ENCODE peak calls at places on chromosomes 13 and 19, in seven cellular contexts. Q is cardiac muscle cell, G is mucosa of descending colon, A is fibroblast of mammary gland, H is mammary epithelial cell, U is lung, M is left ventricle myocardium inferior. L is an unnamed sample.

GRCh38 chr19:23203841-23204344 is 46.3 kb downstream of the ZNF724 start:
- DNase-seq in Q (peak), G (no peak), A (peak), H (no peak), U (no peak), M (peak), L (no peak)

GRCh38 chr13:112150352-112150751 is 83.4 kb downstream of the SOX1 start:
- DNase-seq in Q (no peak), G (no peak), A (no peak), H (no peak), U (peak), M (no peak), L (no peak)

GRCh38 chr13:67223742-67224141 is 6.4 kb downstream of the PCDH9 start:
- DNase-seq in Q (no peak), G (no peak), A (peak), H (no peak), U (no peak), M (no peak), L (no peak)

GRCh38 chr19:2820112-2820702 is 539 bp downstream of the ZNF554 start:
- DNase-seq in Q (no peak), G (no peak), A (no peak), H (no peak), U (no peak), M (no peak), L (no peak)

GRCh38 chr13:61370520-61370919 is 45.1 kb downstream of the PCDH20 start:
- DNase-seq in Q (no peak), G (no peak), A (no peak), H (no peak), U (no peak), M (no peak), L (no peak)

GRCh38 chr13:31824705-31825512 is 85.6 kb downstream of the RXFP2 start:
- DNase-seq in Q (peak), G (no peak), A (peak), H (no peak), U (no peak), M (no peak), L (no peak)

GRCh38 chr19:1945899-1946298 is 4.9 kb downstream of the CSNK1G2 start:
- DNase-seq in Q (peak), G (peak), A (peak), H (no peak), U (peak), M (no peak), L (no peak)

GRCh38 chr19:29760752-29761502 is 45.9 kb upstream of the C19orf12 start:
- DNase-seq in Q (no peak), G (no peak), A (no peak), H (no peak), U (no peak), M (no peak), L (no peak)

GRCh38 chr13:73820688-73821087 is 313.5 kb downstream of the KLF12 start:
- DNase-seq in Q (no peak), G (no peak), A (no peak), H (no peak), U (no peak), M (no peak), L (no peak)

GRCh38 chr19:34217952-34218817 is 36.2 kb upstream of the GARRE1 start:
- DNase-seq in Q (peak), G (no peak), A (peak), H (peak), U (no peak), M (no peak), L (no peak)

GRCh38 chr13:50236898-50237318 is 221.7 kb downstream of the KCNRG start:
- DNase-seq in Q (peak), G (no peak), A (peak), H (no peak), U (no peak), M (no peak), L (peak)

GRCh38 chr13:61162106-61162505 is 253.5 kb downstream of the PCDH20 start:
- DNase-seq in Q (no peak), G (no peak), A (no peak), H (no peak), U (no peak), M (no peak), L (no peak)

GRCh38 chr19:33048806-33049676 is 15.6 kb downstream of the RHPN2 start:
- DNase-seq in Q (peak), G (no peak), A (no peak), H (peak), U (no peak), M (no peak), L (no peak)

GRCh38 chr13:33258437-33259193 is 26.9 kb downstream of the STARD13 start:
- DNase-seq in Q (peak), G (no peak), A (peak), H (no peak), U (no peak), M (no peak), L (no peak)

GRCh38 chr19:33552928-33553279 is 31.3 kb upstream of the PEPD start:
- DNase-seq in Q (no peak), G (no peak), A (no peak), H (no peak), U (no peak), M (no peak), L (no peak)

GRCh38 chr19:48194041-48194871 is 23.8 kb downstream of the ZSWIM9 start:
- DNase-seq in Q (peak), G (no peak), A (no peak), H (no peak), U (no peak), M (no peak), L (no peak)

GRCh38 chr19:13652810-13653590 is 111.3 kb upstream of the MRI1 start:
- DNase-seq in Q (no peak), G (no peak), A (no peak), H (no peak), U (no peak), M (no peak), L (no peak)

GRCh38 chr13:105587786-105588185 is 947.7 kb downstream of the EFNB2 start:
- DNase-seq in Q (no peak), G (no peak), A (no peak), H (peak), U (no peak), M (no peak), L (no peak)

GRCh38 chr13:35630551-35631275 is 154.2 kb upstream of the MAB21L1 start:
- DNase-seq in Q (peak), G (no peak), A (peak), H (peak), U (no peak), M (no peak), L (no peak)

GRCh38 chr13:88586263-88586662 is 915.1 kb downstream of the SLITRK5 start:
- DNase-seq in Q (no peak), G (no peak), A (no peak), H (no peak), U (no peak), M (no peak), L (no peak)

GRCh38 chr13:71751074-71751473 is 115.9 kb downstream of the DACH1 start:
- DNase-seq in Q (no peak), G (no peak), A (no peak), H (no peak), U (no peak), M (no peak), L (no peak)

GRCh38 chr19:41917676-41918075 is 10.6 kb downstream of the ERFL start:
- DNase-seq in Q (no peak), G (no peak), A (no peak), H (no peak), U (no peak), M (no peak), L (no peak)

GRCh38 chr13:42137856-42138537 is 89.5 kb downstream of the DGKH start:
- DNase-seq in Q (peak), G (no peak), A (peak), H (peak), U (no peak), M (no peak), L (peak)

GRCh38 chr19:47610902-47611301 is 2.0 kb downstream of the BICRA start:
- DNase-seq in Q (no peak), G (no peak), A (no peak), H (no peak), U (no peak), M (no peak), L (no peak)

GRCh38 chr13:112722433-112723250 is 32.8 kb downstream of the ATP11A start:
- DNase-seq in Q (peak), G (no peak), A (peak), H (peak), U (peak), M (peak), L (no peak)

GRCh38 chr13:69828527-69828926 is 279.1 kb upstream of the ATXN8OS start:
- DNase-seq in Q (no peak), G (no peak), A (no peak), H (no peak), U (no peak), M (no peak), L (no peak)

GRCh38 chr13:110640591-110641029 is 25.3 kb downstream of the NAXD start:
- DNase-seq in Q (no peak), G (no peak), A (peak), H (no peak), U (no peak), M (peak), L (no peak)

GRCh38 chr19:46537136-46538097 is 41.8 kb upstream of the PNMA8B start:
- DNase-seq in Q (peak), G (no peak), A (peak), H (peak), U (peak), M (peak), L (no peak)

GRCh38 chr19:15025237-15025636 is 24.0 kb upstream of the CASP14 start:
- DNase-seq in Q (peak), G (no peak), A (no peak), H (peak), U (no peak), M (no peak), L (no peak)

GRCh38 chr13:27425151-27425917 is 915 bp downstream of the GTF3A start:
- DNase-seq in Q (peak), G (no peak), A (peak), H (peak), U (no peak), M (no peak), L (no peak)

GRCh38 chr13:63628310-63628709 is 2212.7 kb upstream of the PCDH20 start:
- DNase-seq in Q (no peak), G (no peak), A (no peak), H (no peak), U (no peak), M (no peak), L (no peak)

GRCh38 chr13:105925496-105925895 is 610.0 kb downstream of the EFNB2 start:
- DNase-seq in Q (peak), G (no peak), A (peak), H (peak), U (no peak), M (no peak), L (no peak)

GRCh38 chr13:76812971-76813691 is 73.1 kb downstream of the KCTD12 start:
- DNase-seq in Q (peak), G (no peak), A (peak), H (no peak), U (no peak), M (peak), L (no peak)

GRCh38 chr13:94305463-94305862 is 174.0 kb downstream of the DCT start:
- DNase-seq in Q (peak), G (no peak), A (peak), H (peak), U (no peak), M (no peak), L (no peak)
- H3K4me3 ChIP-seq in Q (no peak), G (no peak), A (peak), H (no peak), U (no peak), M (no peak), L (no peak)

DNA sequence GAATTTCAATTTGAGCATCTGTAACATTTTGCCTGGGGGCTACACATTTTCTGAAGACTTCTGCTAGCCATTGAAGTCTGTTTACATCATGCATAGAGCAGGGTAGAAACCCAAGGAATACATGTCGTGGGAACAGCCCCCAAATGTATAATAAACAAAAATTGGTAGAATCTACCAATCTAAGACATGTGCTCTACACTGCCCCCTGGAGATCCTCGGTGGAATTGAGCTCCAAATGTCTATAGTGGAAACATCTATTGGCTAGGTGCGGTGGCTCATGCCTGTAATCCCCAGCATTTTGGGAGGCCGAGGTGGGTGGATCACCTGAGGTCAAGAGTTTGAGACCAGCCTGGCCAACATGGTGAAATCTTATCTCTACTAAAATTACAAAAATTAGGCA is 57.3 kb downstream of the MBD3L2B start:
- DNase-seq in Q (no peak), G (no peak), A (no peak), H (no peak), U (no peak), M (no peak), L (no peak)
- TF ChIP-seq CTCF in Q (peak), G (no peak), A (peak), H (no peak), U (no peak), M (peak), L (peak)

DNA sequence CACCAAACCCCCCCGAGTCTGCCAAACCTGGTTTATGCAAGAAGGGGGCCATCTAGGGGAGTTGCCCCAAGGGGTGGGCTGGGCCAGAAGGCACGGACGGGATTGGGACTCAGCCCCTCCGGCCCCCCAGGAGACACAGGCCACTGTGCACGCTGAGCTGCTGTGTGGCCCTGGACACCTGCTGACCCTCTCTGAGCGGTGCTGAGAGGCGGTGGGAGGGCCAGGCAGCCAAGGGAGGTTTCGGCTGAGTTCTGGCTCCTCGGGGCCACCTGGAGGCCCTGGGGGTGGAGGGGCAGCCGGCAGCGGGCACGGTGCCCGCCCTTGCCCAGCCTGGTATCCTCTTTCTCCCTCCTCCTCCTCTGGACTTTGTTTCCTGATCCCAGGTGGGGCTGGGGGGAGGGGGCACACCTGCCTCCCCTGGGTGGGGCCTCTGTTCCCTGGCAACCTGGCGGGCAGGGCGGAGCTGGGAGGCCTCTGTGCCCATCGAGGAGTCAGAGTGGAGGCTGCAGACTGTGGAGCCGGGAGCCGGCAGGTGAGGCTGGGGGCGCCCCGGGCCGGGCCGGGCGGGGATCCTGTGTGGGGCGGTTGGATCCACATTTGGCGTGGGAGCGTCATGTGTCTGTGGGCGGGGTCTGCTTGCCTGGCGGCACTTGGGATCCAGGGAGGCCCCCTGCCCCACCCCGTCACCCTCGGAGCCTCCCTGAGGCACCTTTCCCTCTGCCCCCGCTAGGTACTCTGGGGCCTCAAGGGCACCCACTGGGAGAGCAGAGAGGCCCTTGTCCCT is at the start of gene MISP:
- DNase-seq in Q (no peak), G (peak), A (no peak), H (peak), U (peak), M (no peak), L (no peak)
- H3K4me3 ChIP-seq in Q (no peak), G (peak), A (no peak), H (peak), U (no peak), M (no peak), L (no peak)

GRCh38 chr19:58469241-58470013 is 2.5 kb downstream of the ZNF324 start:
- DNase-seq in Q (no peak), G (no peak), A (no peak), H (no peak), U (no peak), M (no peak), L (no peak)

GRCh38 chr19:58471736-58472135 is 4.4 kb upstream of the ZNF446 start:
- DNase-seq in Q (no peak), G (no peak), A (no peak), H (no peak), U (no peak), M (no peak), L (no peak)

GRCh38 chr19:58468216-58468839 is 1.4 kb downstream of the ZNF324 start:
- DNase-seq in Q (no peak), G (no peak), A (no peak), H (peak), U (no peak), M (no peak), L (no peak)

GRCh38 chr19:58466089-58466759 is 656 bp upstream of the ZNF324 start:
- DNase-seq in Q (no peak), G (no peak), A (no peak), H (no peak), U (no peak), M (no peak), L (no peak)

DNA sequence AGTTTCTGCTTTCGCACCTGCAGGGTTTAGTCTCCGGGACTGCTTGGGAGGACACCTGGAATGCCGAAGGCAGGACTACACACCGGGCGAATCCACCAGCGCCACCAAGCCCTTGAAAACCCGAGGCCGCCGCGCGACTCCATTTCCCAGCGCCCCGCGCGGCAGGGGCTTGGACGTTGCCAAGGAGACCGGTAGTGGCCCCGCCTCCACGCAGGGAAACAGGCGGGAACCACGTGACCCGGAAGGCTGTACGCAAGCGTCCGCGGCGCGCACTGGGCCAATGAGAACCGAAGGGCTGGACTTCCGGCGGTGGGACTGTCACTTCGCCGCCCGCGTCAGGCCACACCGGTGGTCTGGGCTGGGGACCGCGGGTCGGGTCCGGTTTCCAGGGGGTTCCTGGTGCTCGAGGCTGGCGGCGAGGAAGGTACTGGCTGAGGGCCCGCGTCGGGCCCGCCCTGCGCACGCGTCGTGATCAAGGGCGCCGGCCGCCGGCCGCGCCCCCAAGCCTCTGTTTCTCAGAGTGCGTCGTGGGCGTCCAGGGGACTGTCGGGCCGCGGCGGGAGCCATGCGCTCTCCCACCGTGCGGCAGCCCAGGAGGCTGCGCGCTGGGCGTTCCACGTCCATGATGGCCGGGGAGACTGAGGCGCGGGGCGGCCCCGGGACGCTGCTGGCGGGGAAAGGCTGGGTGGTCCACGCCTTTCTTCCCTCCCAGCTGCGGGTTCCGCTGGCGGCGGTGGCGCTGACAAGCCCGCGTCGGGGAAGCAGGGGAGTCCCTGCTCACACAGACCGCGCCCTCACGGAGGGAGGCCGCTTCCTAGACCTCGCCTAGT is at the start of gene ZNF324:
- DNase-seq in Q (peak), G (peak), A (peak), H (peak), U (peak), M (peak), L (peak)
- TF ChIP-seq CTCF in Q (no peak), G (peak), A (no peak), H (no peak), U (no peak), M (no peak), L (no peak)

GRCh38 chr13:29459818-29460335 is 135.6 kb downstream of the SLC7A1 start:
- DNase-seq in Q (no peak), G (no peak), A (no peak), H (peak), U (no peak), M (no peak), L (no peak)

GRCh38 chr13:29454931-29455481 is 140.5 kb downstream of the SLC7A1 start:
- DNase-seq in Q (peak), G (no peak), A (peak), H (peak), U (no peak), M (no peak), L (no peak)

GRCh38 chr13:29456419-29456818 is 139.1 kb downstream of the SLC7A1 start:
- DNase-seq in Q (no peak), G (no peak), A (no peak), H (no peak), U (no peak), M (no peak), L (no peak)

GRCh38 chr13:29457299-29457698 is 138.2 kb downstream of the SLC7A1 start:
- DNase-seq in Q (peak), G (no peak), A (peak), H (peak), U (no peak), M (no peak), L (no peak)

GRCh38 chr13:29458419-29458818 is 137.1 kb downstream of the SLC7A1 start:
- DNase-seq in Q (no peak), G (no peak), A (no peak), H (peak), U (no peak), M (no peak), L (no peak)
- H3K4me3 ChIP-seq in Q (no peak), G (no peak), A (no peak), H (no peak), U (no peak), M (no peak), L (no peak)

GRCh38 chr19:8456064-8456463 is 11.3 kb downstream of the HNRNPM start:
- DNase-seq in Q (no peak), G (no peak), A (no peak), H (no peak), U (no peak), M (no peak), L (no peak)
- TF ChIP-seq CTCF in Q (peak), G (no peak), A (peak), H (no peak), U (no peak), M (peak), L (peak)